ENCODE peak calls at places on chromosomes 3 and 15, in four cellular contexts. F, G, N and X are unnamed samples.

GRCh38 chr15:46365612-46366011 is 730.8 kb downstream of the SQOR start:
- DNase-seq in F (no peak), G (no peak), N (peak; percentile 17), X (no peak)

GRCh38 chr3:126523745-126524428 is at the start of gene CHST13:
- DNase-seq in F (peak; percentile 48), G (peak; percentile 35), N (peak; percentile 58), X (peak; percentile 40)

GRCh38 chr3:171770689-171771620 is 39.3 kb downstream of the PLD1 start:
- DNase-seq in F (no peak), G (peak; percentile 5), N (peak; percentile 82), X (peak; percentile 81)

GRCh38 chr3:108006077-108006675 is 84.7 kb downstream of the CD47 start:
- DNase-seq in F (no peak), G (no peak), N (peak; percentile 65), X (peak; percentile 72)

GRCh38 chr3:52809821-52810377 is 15.3 kb downstream of the ITIH3 start:
- DNase-seq in F (no peak), G (no peak), N (no peak), X (no peak)

GRCh38 chr3:41267975-41268640 is 68.8 kb downstream of the CTNNB1 start:
- DNase-seq in F (no peak), G (peak; percentile 86), N (no peak), X (no peak)

GRCh38 chr3:23959147-23959900 is 14.2 kb downstream of the NR1D2 start:
- DNase-seq in F (no peak), G (peak; percentile 82), N (no peak), X (no peak)

GRCh38 chr15:66906660-66907059 is 158.7 kb upstream of the SMAD3 start:
- DNase-seq in F (no peak), G (no peak), N (no peak), X (no peak)

GRCh38 chr15:71048913-71049675 is 66.2 kb upstream of the THSD4 start:
- DNase-seq in F (no peak), G (no peak), N (no peak), X (no peak)

GRCh38 chr3:150242220-150242938 is 165.7 kb upstream of the TSC22D2 start:
- DNase-seq in F (no peak), G (no peak), N (no peak), X (no peak)

GRCh38 chr3:59540696-59541095 is 490.9 kb upstream of the CFAP20DC start:
- DNase-seq in F (no peak), G (no peak), N (no peak), X (no peak)

GRCh38 chr3:10356461-10356897 is 35.6 kb upstream of the SEC13 start:
- DNase-seq in F (no peak), G (no peak), N (no peak), X (no peak)

GRCh38 chr3:196287066-196287404 is 491 bp downstream of the PCYT1A start:
- DNase-seq in F (peak; percentile 51), G (peak; percentile 7), N (no peak), X (no peak)

GRCh38 chr3:18438586-18438985 is 13.4 kb upstream of the SATB1 start:
- DNase-seq in F (no peak), G (no peak), N (no peak), X (no peak)

GRCh38 chr3:6655275-6655674 is 205.6 kb upstream of the GRM7 start:
- DNase-seq in F (no peak), G (no peak), N (no peak), X (no peak)

GRCh38 chr15:92011611-92012367 is 158.3 kb downstream of the SLCO3A1 start:
- DNase-seq in F (no peak), G (no peak), N (no peak), X (peak; percentile 89)

GRCh38 chr3:115651089-115651488 is 27.8 kb downstream of the GAP43 start:
- DNase-seq in F (no peak), G (no peak), N (no peak), X (no peak)

GRCh38 chr15:47027322-47027946 is 689.9 kb upstream of the SEMA6D start:
- DNase-seq in F (no peak), G (no peak), N (no peak), X (no peak)

GRCh38 chr15:93173369-93173768 is 84.4 kb upstream of the RGMA start:
- DNase-seq in F (no peak), G (no peak), N (no peak), X (no peak)

GRCh38 chr3:52526151-52526561 is 7.5 kb downstream of the NT5DC2 start:
- DNase-seq in F (peak; percentile 36), G (no peak), N (no peak), X (no peak)

GRCh38 chr15:45714501-45715488 is 80.0 kb downstream of the SQOR start:
- DNase-seq in F (peak; percentile 41), G (no peak), N (peak; percentile 71), X (peak; percentile 56)

GRCh38 chr3:193446975-193447602 is 68.5 kb upstream of the ATP13A5 start:
- DNase-seq in F (no peak), G (no peak), N (no peak), X (no peak)

GRCh38 chr3:45031531-45031930 is 5.4 kb downstream of the CLEC3B start:
- DNase-seq in F (no peak), G (no peak), N (no peak), X (no peak)

GRCh38 chr15:27582741-27583400 is 516.2 kb downstream of the OCA2 start:
- DNase-seq in F (no peak), G (no peak), N (no peak), X (no peak)

GRCh38 chr3:71206821-71207220 is 376.7 kb downstream of the FOXP1 start:
- DNase-seq in F (no peak), G (no peak), N (peak; percentile 35), X (no peak)

GRCh38 chr3:124059580-124059979 is 67.7 kb upstream of the ROPN1 start:
- DNase-seq in F (no peak), G (no peak), N (no peak), X (no peak)

DNA sequence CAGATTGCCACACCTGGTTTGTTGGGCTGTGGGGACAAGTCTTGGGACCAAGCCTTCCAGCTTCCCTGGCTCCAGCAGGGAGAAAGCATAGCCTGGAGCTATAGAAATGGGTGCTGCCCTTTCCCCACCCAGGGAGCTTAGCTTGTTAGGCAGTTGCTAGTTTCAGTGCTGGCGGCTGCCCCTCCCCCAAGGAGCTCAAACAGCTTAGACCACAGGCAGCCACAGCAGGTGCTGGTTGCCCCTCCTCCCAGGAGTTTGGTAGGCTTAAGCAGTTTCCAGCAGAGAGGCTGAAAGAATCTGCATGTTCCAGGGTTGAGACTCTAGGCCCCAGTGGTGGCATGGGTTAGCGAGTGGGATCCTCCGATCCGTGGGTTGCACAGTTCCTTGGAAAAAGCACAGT is 889.7 kb downstream of the IGSF11 start:
- DNase-seq in F (no peak), G (no peak), N (no peak), X (no peak)
- H3K9me3 ChIP-seq in F (peaks cover 6% of the 10 kb centered on the region), G (no peaks in the 10 kb centered on the region), N (no peaks in the 10 kb centered on the region), X (no peaks in the 10 kb centered on the region)

DNA sequence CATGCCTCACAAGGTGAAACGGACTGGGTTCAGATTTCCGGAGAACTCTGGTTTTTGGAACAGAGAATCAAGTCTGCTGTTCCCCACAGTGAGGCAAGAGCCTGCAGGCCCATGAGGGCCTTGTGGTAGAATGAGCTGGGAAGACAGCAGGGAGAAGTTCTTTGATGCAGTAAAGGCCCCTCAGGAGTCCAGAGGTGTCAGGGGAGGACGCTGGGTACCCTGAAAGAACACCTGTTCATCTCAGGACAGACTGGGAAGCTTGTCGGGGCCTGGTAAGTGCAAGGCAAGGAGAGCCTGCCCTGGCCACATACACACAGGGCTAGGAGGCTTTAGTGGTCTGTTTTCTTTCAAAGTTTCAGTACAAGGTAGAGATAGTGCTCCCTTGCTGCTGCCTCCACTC is 3.7 kb upstream of the ZBTB47 start:
- DNase-seq in F (no peak), G (no peak), N (no peak), X (no peak)
- TF ChIP-seq POLR2A in F (no peak), G (no peak), N (no peak), X (no peak)

DNA sequence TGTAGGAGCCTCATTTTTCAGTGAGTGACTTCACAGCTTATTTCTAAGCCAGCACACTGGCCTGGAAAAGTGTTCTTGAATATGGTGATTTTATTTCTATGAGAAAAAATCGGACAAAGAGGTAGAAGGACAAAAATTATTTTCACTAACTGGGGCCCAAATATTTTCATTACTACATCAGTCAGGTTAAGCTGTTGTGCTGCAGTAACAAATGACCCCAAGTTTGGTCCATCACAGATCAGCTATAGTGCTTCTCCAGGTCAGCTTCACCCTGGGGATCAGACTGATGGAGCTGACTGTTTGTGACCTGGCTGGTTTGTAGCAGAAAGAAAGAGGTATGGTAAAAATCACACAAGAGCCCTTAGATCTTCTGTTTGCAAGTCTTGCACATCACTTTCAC is 97.9 kb upstream of the STT3B start:
- DNase-seq in F (no peak), G (no peak), N (no peak), X (no peak)
- H3K4me3 ChIP-seq in F (no peak overlapping the region), G (no peak overlapping the region), N (no peak overlapping the region), X (no peak overlapping the region)

GRCh38 chr15:87843312-87843711 is 413.2 kb downstream of the NTRK3 start:
- DNase-seq in F (no peak), G (no peak), N (no peak), X (no peak)
- H3K9me3 ChIP-seq in F (no peaks in the 10 kb centered on the region), G (no peaks in the 10 kb centered on the region), N (no peaks in the 10 kb centered on the region), X (no peaks in the 10 kb centered on the region)

GRCh38 chr15:79198461-79198860 is 84.1 kb upstream of the ANKRD34C start:
- DNase-seq in F (no peak), G (no peak), N (no peak), X (no peak)
- TF ChIP-seq POLR2A in F (no peak), G (no peak), N (no peak), X (no peak)

GRCh38 chr3:120497813-120498212 is 47.0 kb upstream of the FSTL1 start:
- DNase-seq in F (no peak), G (no peak), N (no peak), X (no peak)
- H3K4me3 ChIP-seq in F (no peak overlapping the region), G (no peak overlapping the region), N (no peak overlapping the region), X (no peak overlapping the region)

GRCh38 chr3:154887869-154888268 is 192.2 kb upstream of the MME start:
- DNase-seq in F (no peak), G (no peak), N (no peak), X (no peak)

GRCh38 chr3:154888386-154888785 is 191.7 kb upstream of the MME start:
- DNase-seq in F (no peak), G (no peak), N (no peak), X (no peak)

GRCh38 chr3:154885016-154885415 is 195.1 kb upstream of the MME start:
- DNase-seq in F (no peak), G (no peak), N (no peak), X (no peak)

GRCh38 chr3:154889227-154889634 is 190.9 kb upstream of the MME start:
- DNase-seq in F (no peak), G (no peak), N (no peak), X (no peak)

GRCh38 chr3:154886437-154886836 is 193.7 kb upstream of the MME start:
- DNase-seq in F (no peak), G (no peak), N (peak; percentile 19), X (no peak)
- H3K9me3 ChIP-seq in F (no peaks in the 10 kb centered on the region), G (no peaks in the 10 kb centered on the region), N (no peaks in the 10 kb centered on the region), X (no peaks in the 10 kb centered on the region)